ENCODE peak calls at places on chromosomes 12 and 14, in seven cellular contexts. One of them, this sample, is unnamed.

GRCh38 chr12:100268835-100269564 is 2.0 kb downstream of the SCYL2 start:
- DNase-seq in lower lobe of right lung: no peak
- DNase-seq in GM23338: peak; percentile 24
- DNase-seq in uterus: no peak
- DNase-seq in suprapubic skin: no peak
- DNase-seq in lung: no peak
- DNase-seq in ovary: no peak
- DNase-seq in this sample: no peak

GRCh38 chr14:90820958-90821357 is 4.7 kb upstream of the TTC7B start:
- DNase-seq in lower lobe of right lung: no peak
- DNase-seq in lung: no peak
- DNase-seq in suprapubic skin: no peak
- DNase-seq in GM23338: no peak
- DNase-seq in uterus: no peak
- DNase-seq in ovary: no peak
- DNase-seq in this sample: no peak

GRCh38 chr12:130514149-130514551 is 176.5 kb downstream of the PIWIL1 start:
- DNase-seq in lung: no peak
- DNase-seq in lower lobe of right lung: no peak
- DNase-seq in GM23338: peak; percentile 37
- DNase-seq in suprapubic skin: no peak
- DNase-seq in uterus: no peak
- DNase-seq in ovary: no peak
- DNase-seq in this sample: no peak

GRCh38 chr14:54814076-54814475 is 88.5 kb downstream of the GCH1 start:
- DNase-seq in ovary: no peak
- DNase-seq in suprapubic skin: no peak
- DNase-seq in GM23338: peak; percentile 73
- DNase-seq in uterus: no peak
- DNase-seq in lower lobe of right lung: no peak
- DNase-seq in lung: no peak
- DNase-seq in this sample: no peak

GRCh38 chr12:202081-202731 is 11.8 kb downstream of the SLC6A12 start:
- DNase-seq in lower lobe of right lung: peak; percentile 77
- DNase-seq in GM23338: peak; percentile 82
- DNase-seq in ovary: no peak
- DNase-seq in uterus: no peak
- DNase-seq in suprapubic skin: no peak
- DNase-seq in lung: no peak
- DNase-seq in this sample: no peak

GRCh38 chr12:104863549-104863948 is 94.5 kb downstream of the SLC41A2 start:
- DNase-seq in ovary: no peak
- DNase-seq in lung: no peak
- DNase-seq in GM23338: no peak
- DNase-seq in uterus: no peak
- DNase-seq in lower lobe of right lung: no peak
- DNase-seq in suprapubic skin: no peak
- DNase-seq in this sample: no peak

GRCh38 chr12:6330192-6330591 is 11.7 kb downstream of the TNFRSF1A start:
- DNase-seq in lung: no peak
- DNase-seq in GM23338: no peak
- DNase-seq in lower lobe of right lung: no peak
- DNase-seq in uterus: no peak
- DNase-seq in suprapubic skin: no peak
- DNase-seq in ovary: no peak
- DNase-seq in this sample: no peak

GRCh38 chr14:43090380-43090779 is 1416.7 kb downstream of the FSCB start:
- DNase-seq in GM23338: no peak
- DNase-seq in uterus: no peak
- DNase-seq in lower lobe of right lung: no peak
- DNase-seq in suprapubic skin: no peak
- DNase-seq in ovary: no peak
- DNase-seq in lung: no peak
- DNase-seq in this sample: no peak

GRCh38 chr12:5388581-5389535 is 43.0 kb upstream of the NTF3 start:
- DNase-seq in GM23338: no peak
- DNase-seq in ovary: no peak
- DNase-seq in lung: no peak
- DNase-seq in suprapubic skin: no peak
- DNase-seq in lower lobe of right lung: no peak
- DNase-seq in uterus: no peak
- DNase-seq in this sample: no peak

GRCh38 chr12:16324300-16324699 is 23.1 kb upstream of the MGST1 start:
- DNase-seq in GM23338: no peak
- DNase-seq in lower lobe of right lung: no peak
- DNase-seq in lung: no peak
- DNase-seq in ovary: no peak
- DNase-seq in uterus: no peak
- DNase-seq in suprapubic skin: no peak
- DNase-seq in this sample: no peak

GRCh38 chr12:51868821-51869489 is 18.9 kb upstream of the ANKRD33 start:
- DNase-seq in lower lobe of right lung: no peak
- DNase-seq in suprapubic skin: peak; percentile 65
- DNase-seq in GM23338: peak; percentile 65
- DNase-seq in uterus: peak; percentile 53
- DNase-seq in lung: no peak
- DNase-seq in ovary: no peak
- DNase-seq in this sample: no peak

GRCh38 chr14:75310295-75311059 is 31.8 kb downstream of the FOS start:
- DNase-seq in ovary: peak; percentile 95
- DNase-seq in GM23338: peak; percentile 93
- DNase-seq in uterus: peak; percentile 91
- DNase-seq in lower lobe of right lung: peak; percentile 85
- DNase-seq in suprapubic skin: peak; percentile 95
- DNase-seq in lung: peak; percentile 74
- DNase-seq in this sample: no peak

GRCh38 chr14:37594238-37594915 is 672 bp downstream of the FOXA1 start:
- DNase-seq in ovary: no peak
- DNase-seq in uterus: no peak
- DNase-seq in suprapubic skin: peak; percentile 74
- DNase-seq in GM23338: peak; percentile 89
- DNase-seq in lower lobe of right lung: peak; percentile 76
- DNase-seq in lung: peak; percentile 84
- DNase-seq in this sample: no peak

GRCh38 chr12:47017041-47017713 is 62.2 kb upstream of the PCED1B start:
- DNase-seq in GM23338: no peak
- DNase-seq in uterus: no peak
- DNase-seq in suprapubic skin: no peak
- DNase-seq in lower lobe of right lung: no peak
- DNase-seq in lung: no peak
- DNase-seq in ovary: no peak
- DNase-seq in this sample: no peak

GRCh38 chr12:109768901-109769670 is 55.5 kb downstream of the FAM222A start:
- DNase-seq in ovary: no peak
- DNase-seq in GM23338: no peak
- DNase-seq in lower lobe of right lung: no peak
- DNase-seq in uterus: no peak
- DNase-seq in lung: no peak
- DNase-seq in suprapubic skin: no peak
- DNase-seq in this sample: peak; percentile 34

GRCh38 chr14:91892918-91893527 is 25.7 kb upstream of the TC2N start:
- DNase-seq in lung: no peak
- DNase-seq in uterus: no peak
- DNase-seq in lower lobe of right lung: no peak
- DNase-seq in suprapubic skin: no peak
- DNase-seq in ovary: no peak
- DNase-seq in GM23338: peak; percentile 83
- DNase-seq in this sample: no peak

GRCh38 chr14:67319142-67319541 is 40.5 kb downstream of the ATP6V1D start:
- DNase-seq in lung: no peak
- DNase-seq in lower lobe of right lung: no peak
- DNase-seq in uterus: no peak
- DNase-seq in GM23338: no peak
- DNase-seq in suprapubic skin: no peak
- DNase-seq in ovary: no peak
- DNase-seq in this sample: no peak

GRCh38 chr14:93778856-93779629 is 9.2 kb downstream of the PRIMA1 start:
- DNase-seq in suprapubic skin: no peak
- DNase-seq in lower lobe of right lung: no peak
- DNase-seq in GM23338: no peak
- DNase-seq in lung: no peak
- DNase-seq in uterus: no peak
- DNase-seq in ovary: no peak
- DNase-seq in this sample: no peak

DNA sequence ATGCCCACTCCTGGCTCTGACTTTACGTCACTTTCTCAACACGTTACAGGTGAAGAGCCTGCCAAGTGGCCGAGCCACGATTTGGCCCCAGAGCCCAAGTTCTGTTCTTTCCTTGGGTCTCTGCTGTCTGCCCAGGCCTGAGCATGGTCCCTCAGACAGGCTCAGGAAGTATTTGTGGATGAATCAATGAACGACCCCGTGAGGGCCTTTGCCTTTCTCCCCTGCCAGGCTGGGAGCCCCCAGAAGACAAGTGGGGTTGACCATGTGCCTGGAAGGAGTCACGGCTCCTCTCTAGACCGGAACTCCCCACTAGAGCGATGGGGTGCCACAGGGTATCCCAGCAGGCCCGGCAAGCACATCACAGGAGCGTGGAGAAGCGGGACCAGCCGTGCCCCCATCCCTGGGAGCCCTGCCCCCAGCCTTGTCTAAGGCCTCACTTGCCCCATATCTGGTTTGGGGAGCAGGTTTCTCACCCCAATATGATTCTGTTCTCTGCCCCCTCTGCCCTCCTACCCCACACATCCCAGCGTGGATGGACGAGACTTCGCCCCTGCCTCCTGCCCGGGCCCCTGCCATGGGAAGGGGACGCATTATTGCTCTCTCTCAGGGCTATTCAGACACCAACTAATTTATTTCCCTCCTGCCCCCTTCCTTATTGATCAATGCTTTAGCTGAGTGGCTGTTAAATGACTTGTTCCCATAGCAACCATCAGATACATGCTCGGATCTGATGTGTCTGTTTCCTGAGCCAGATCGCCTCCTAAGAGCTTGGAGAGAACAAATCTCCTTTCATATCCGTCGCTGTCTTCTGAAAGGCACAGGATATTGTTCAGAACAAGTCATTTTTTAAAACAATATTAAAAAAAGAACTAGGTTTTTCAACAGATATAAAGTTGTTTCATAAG is 69.0 kb downstream of the DIO3 start:
- DNase-seq in GM23338: no peak
- DNase-seq in lower lobe of right lung: no peak
- DNase-seq in ovary: no peak
- DNase-seq in suprapubic skin: no peak
- DNase-seq in uterus: no peak
- DNase-seq in lung: no peak
- DNase-seq in this sample: no peak
- H3K4me1 ChIP-seq in GM23338: peaks cover 2% of the 10 kb centered on the region
- H3K4me1 ChIP-seq in lower lobe of right lung: peaks cover 14% of the 10 kb centered on the region
- H3K4me1 ChIP-seq in ovary: peaks cover 2% of the 10 kb centered on the region
- H3K4me1 ChIP-seq in suprapubic skin: peaks cover 15% of the 10 kb centered on the region
- H3K4me1 ChIP-seq in uterus: no peaks in the 10 kb centered on the region
- H3K4me1 ChIP-seq in lung: peaks cover 3% of the 10 kb centered on the region
- H3K4me1 ChIP-seq in this sample: peaks cover 15% of the 10 kb centered on the region

DNA sequence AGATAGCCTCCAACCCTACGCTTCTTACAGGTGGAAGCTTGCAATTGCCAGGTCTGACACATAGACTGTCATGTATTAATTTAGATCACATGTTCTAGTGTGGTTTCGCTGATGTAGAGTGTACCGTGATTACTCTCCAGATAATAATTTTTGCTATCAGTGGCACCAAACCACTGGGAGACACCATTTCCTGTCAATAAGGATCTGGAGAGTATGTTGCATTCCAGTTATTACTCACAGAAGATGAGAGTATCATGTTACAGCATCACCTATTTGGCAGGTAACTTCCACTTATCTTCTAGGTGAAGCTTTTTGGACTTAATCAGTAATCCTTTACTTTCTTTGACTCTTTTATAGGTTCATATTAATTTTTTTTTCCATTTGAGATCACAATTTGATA is 147.2 kb downstream of the HELB start:
- DNase-seq in lung: no peak
- DNase-seq in ovary: no peak
- DNase-seq in suprapubic skin: no peak
- DNase-seq in uterus: no peak
- DNase-seq in lower lobe of right lung: no peak
- DNase-seq in GM23338: no peak
- DNase-seq in this sample: no peak
- H3K4me3 ChIP-seq in lung: no peak overlapping the region
- H3K4me3 ChIP-seq in ovary: no peak overlapping the region
- H3K4me3 ChIP-seq in suprapubic skin: no peak overlapping the region
- H3K4me3 ChIP-seq in uterus: no peak overlapping the region
- H3K4me3 ChIP-seq in lower lobe of right lung: no peak overlapping the region
- H3K4me3 ChIP-seq in GM23338: no peak overlapping the region
- H3K4me3 ChIP-seq in this sample: no peak overlapping the region

DNA sequence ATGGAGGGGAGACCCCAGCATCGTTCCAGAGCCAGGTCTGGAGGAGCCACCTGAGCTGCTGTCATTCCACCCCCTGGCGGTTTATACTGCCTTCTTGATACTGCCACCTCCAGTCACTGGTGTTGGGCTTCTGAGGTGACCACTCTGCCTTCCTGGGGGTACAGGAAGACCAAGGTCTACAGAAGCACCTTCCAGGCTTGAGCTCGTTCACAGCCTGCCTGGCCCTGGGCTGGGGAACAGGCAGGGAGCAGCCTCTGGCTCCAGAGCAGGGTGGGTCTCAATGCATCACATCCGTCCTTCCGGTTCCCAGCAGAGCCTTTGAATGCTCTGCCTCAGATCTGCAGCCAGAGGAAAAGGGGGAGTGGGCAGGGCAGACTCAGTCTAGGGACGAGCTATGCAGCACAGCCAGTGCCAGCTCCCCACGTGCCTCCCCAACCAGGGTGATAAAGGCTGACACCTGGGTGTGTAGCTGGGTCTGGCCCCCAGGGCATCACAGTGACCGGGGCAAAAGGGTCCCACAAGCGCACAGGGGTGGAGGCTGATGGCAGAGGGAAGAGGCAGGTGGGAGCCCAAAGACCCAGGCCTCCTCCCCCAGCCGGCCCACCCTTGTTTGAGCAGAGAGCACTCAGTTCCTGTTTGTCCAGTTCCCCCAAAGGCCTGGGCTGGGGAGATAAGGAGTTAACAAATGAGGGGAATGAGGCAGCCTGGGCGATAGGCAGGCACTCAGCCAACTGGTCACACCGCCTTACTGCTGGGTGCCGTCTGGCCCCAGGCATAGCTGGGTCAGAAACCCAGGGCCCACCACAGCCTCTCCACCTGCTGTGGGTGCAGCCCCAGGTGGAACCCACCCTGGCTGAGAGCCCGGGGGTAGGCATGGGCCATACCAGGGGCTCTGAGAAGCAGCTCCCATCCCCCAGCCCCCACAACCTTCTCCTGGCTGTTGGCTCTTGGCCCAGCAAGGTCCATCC is 17.1 kb downstream of the DEGS2 start:
- DNase-seq in lower lobe of right lung: no peak
- DNase-seq in lung: peak; percentile 45
- DNase-seq in uterus: no peak
- DNase-seq in ovary: peak; percentile 51
- DNase-seq in GM23338: no peak
- DNase-seq in suprapubic skin: no peak
- DNase-seq in this sample: no peak
- H3K4me1 ChIP-seq in lower lobe of right lung: peaks cover 66% of the 10 kb centered on the region
- H3K4me1 ChIP-seq in lung: peaks cover 35% of the 10 kb centered on the region
- H3K4me1 ChIP-seq in uterus: no peaks in the 10 kb centered on the region
- H3K4me1 ChIP-seq in ovary: peaks cover 3% of the 10 kb centered on the region
- H3K4me1 ChIP-seq in GM23338: peaks cover 4% of the 10 kb centered on the region
- H3K4me1 ChIP-seq in suprapubic skin: peaks cover 28% of the 10 kb centered on the region
- H3K4me1 ChIP-seq in this sample: peaks cover 13% of the 10 kb centered on the region

GRCh38 chr12:45732936-45733335 is 3.4 kb downstream of the ARID2 start:
- DNase-seq in lung: no peak
- DNase-seq in GM23338: no peak
- DNase-seq in uterus: no peak
- DNase-seq in suprapubic skin: no peak
- DNase-seq in lower lobe of right lung: no peak
- DNase-seq in ovary: no peak
- DNase-seq in this sample: no peak
- H3K4me3 ChIP-seq in lung: no peak overlapping the region
- H3K4me3 ChIP-seq in GM23338: peak overlapping the region; percentile 74
- H3K4me3 ChIP-seq in uterus: no peak overlapping the region
- H3K4me3 ChIP-seq in suprapubic skin: peak overlapping the region; percentile 88
- H3K4me3 ChIP-seq in lower lobe of right lung: peak overlapping the region; percentile 0
- H3K4me3 ChIP-seq in ovary: no peak overlapping the region
- H3K4me3 ChIP-seq in this sample: no peak overlapping the region

GRCh38 chr12:113241191-113242017 is 20.1 kb downstream of the TPCN1 start:
- DNase-seq in GM23338: no peak
- DNase-seq in suprapubic skin: peak; percentile 62
- DNase-seq in lower lobe of right lung: no peak
- DNase-seq in ovary: no peak
- DNase-seq in uterus: no peak
- DNase-seq in lung: no peak
- DNase-seq in this sample: no peak
- H3K4me1 ChIP-seq in GM23338: peaks cover 10% of the 10 kb centered on the region
- H3K4me1 ChIP-seq in suprapubic skin: peaks cover 93% of the 10 kb centered on the region
- H3K4me1 ChIP-seq in lower lobe of right lung: peaks cover 97% of the 10 kb centered on the region
- H3K4me1 ChIP-seq in ovary: peaks cover 16% of the 10 kb centered on the region
- H3K4me1 ChIP-seq in uterus: peaks cover 21% of the 10 kb centered on the region
- H3K4me1 ChIP-seq in lung: peaks cover 47% of the 10 kb centered on the region
- H3K4me1 ChIP-seq in this sample: peaks cover 91% of the 10 kb centered on the region

This sample was measured in vagina.